ENCODE peak calls at places on chromosomes 16 and 17, in four cellular contexts. T is stimulated activated CD4-positive, alpha-beta T cell treated with anti-CD3 and anti-CD28 coated beads, Interleukin-2, amount 100 ng/mL, for 48 hours; M is RPMI7951; Z is endothelial cell. L is an unnamed sample.

GRCh38 chr17:73782641-73783381 is 138.6 kb upstream of the SDK2 start:
- DNase-seq in T (no peak), M (no peak), Z (no peak), L (no peak)

GRCh38 chr17:34156401-34156740 is 98.7 kb upstream of the CCL2 start:
- DNase-seq in T (no peak), M (no peak), Z (no peak), L (no peak)

GRCh38 chr17:45867702-45868101 is 23.0 kb downstream of the SPPL2C start:
- DNase-seq in T (no peak), M (no peak), Z (no peak), L (no peak)

GRCh38 chr17:31327534-31328526 is 6.4 kb upstream of the EVI2A start:
- DNase-seq in T (no peak), M (peak; percentile 85), Z (no peak), L (no peak)

GRCh38 chr17:29168079-29168758 is 12.0 kb downstream of the MYO18A start:
- DNase-seq in T (no peak), M (no peak), Z (no peak), L (no peak)

GRCh38 chr16:71846443-71846842 is 667 bp downstream of the ATXN1L start:
- DNase-seq in T (no peak), M (peak; percentile 9), Z (no peak), L (no peak)

GRCh38 chr16:64321066-64321465 is 800.8 kb downstream of the CDH11 start:
- DNase-seq in T (no peak), M (no peak), Z (no peak), L (no peak)

GRCh38 chr16:67541391-67542263 is 13.0 kb downstream of the RIPOR1 start:
- DNase-seq in T (no peak), M (no peak), Z (no peak), L (no peak)

GRCh38 chr17:36755586-36755985 is 154.2 kb downstream of the MRM1 start:
- DNase-seq in T (peak; percentile 37), M (peak; percentile 13), Z (peak; percentile 34), L (peak; percentile 13)

GRCh38 chr17:28553000-28553505 is 629 bp upstream of the UNC119 start:
- DNase-seq in T (no peak), M (no peak), Z (no peak), L (no peak)

GRCh38 chr17:5702951-5703510 is 118.7 kb upstream of the NLRP1 start:
- DNase-seq in T (no peak), M (no peak), Z (no peak), L (no peak)

GRCh38 chr17:38559025-38559879 is 46.5 kb downstream of the SRCIN1 start:
- DNase-seq in T (peak; percentile 86), M (peak; percentile 79), Z (peak; percentile 56), L (peak; percentile 56)

GRCh38 chr17:63138713-63139112 is 172.7 kb downstream of the TANC2 start:
- DNase-seq in T (no peak), M (no peak), Z (no peak), L (no peak)

GRCh38 chr16:67547423-67548264 is 14.7 kb upstream of the CTCF start:
- DNase-seq in T (no peak), M (no peak), Z (peak; percentile 63), L (no peak)

GRCh38 chr17:78966906-78967600 is 12.7 kb downstream of the LGALS3BP start:
- DNase-seq in T (no peak), M (no peak), Z (no peak), L (no peak)

GRCh38 chr16:25957707-25958106 is 265.9 kb downstream of the HS3ST4 start:
- DNase-seq in T (no peak), M (no peak), Z (no peak), L (no peak)

GRCh38 chr16:66899945-66900688 is 18.6 kb downstream of the CDH16 start:
- DNase-seq in T (no peak), M (peak; percentile 69), Z (peak; percentile 30), L (no peak)

GRCh38 chr16:86631441-86631840 is 53.1 kb downstream of the FOXL1 start:
- DNase-seq in T (no peak), M (peak; percentile 81), Z (no peak), L (no peak)

GRCh38 chr17:80941743-80942211 is 49.9 kb upstream of the CHMP6 start:
- DNase-seq in T (no peak), M (no peak), Z (no peak), L (no peak)

GRCh38 chr16:29877266-29877961 is 14.4 kb upstream of the CDIPT start:
- DNase-seq in T (peak; percentile 33), M (peak; percentile 61), Z (peak; percentile 58), L (no peak)

GRCh38 chr16:50202926-50203624 is 50.0 kb downstream of the TENT4B start:
- DNase-seq in T (no peak), M (peak; percentile 91), Z (no peak), L (no peak)

GRCh38 chr17:39014795-39015545 is 47.8 kb upstream of the FBXO47 start:
- DNase-seq in T (no peak), M (no peak), Z (no peak), L (no peak)

GRCh38 chr17:64400644-64401043 is 10.0 kb upstream of the PECAM1 start:
- DNase-seq in T (no peak), M (no peak), Z (no peak), L (no peak)

GRCh38 chr16:66933776-66934137 is 445 bp downstream of the CIAO2B start:
- DNase-seq in T (peak; percentile 41), M (no peak), Z (no peak), L (no peak)

GRCh38 chr16:35011-35775 is 18.2 kb downstream of the POLR3K start:
- DNase-seq in T (no peak), M (no peak), Z (no peak), L (no peak)

GRCh38 chr17:4208228-4208627 is 55.6 kb downstream of the ANKFY1 start:
- DNase-seq in T (no peak), M (no peak), Z (no peak), L (no peak)

GRCh38 chr17:17063546-17064122 is 21.4 kb downstream of the MPRIP start:
- DNase-seq in T (no peak), M (peak; percentile 82), Z (no peak), L (no peak)

GRCh38 chr16:11009027-11009755 is 64.8 kb downstream of the CLEC16A start:
- DNase-seq in T (no peak), M (no peak), Z (no peak), L (no peak)

GRCh38 chr17:77479817-77480508 is 339.2 kb downstream of the SEC14L1 start:
- DNase-seq in T (no peak), M (peak; percentile 31), Z (no peak), L (no peak)

GRCh38 chr16:87324411-87325275 is 7.5 kb upstream of the C16orf95 start:
- DNase-seq in T (no peak), M (peak; percentile 22), Z (peak; percentile 59), L (peak; percentile 55)

GRCh38 chr16:69613283-69614154 is 47.8 kb downstream of the NFAT5 start:
- DNase-seq in T (no peak), M (no peak), Z (no peak), L (no peak)

GRCh38 chr17:29593546-29594440 is 861 bp downstream of the ANKRD13B start:
- DNase-seq in T (no peak), M (no peak), Z (no peak), L (no peak)

GRCh38 chr17:27376637-27377547 is 79.4 kb upstream of the KSR1 start:
- DNase-seq in T (no peak), M (peak; percentile 66), Z (no peak), L (no peak)

L was measured in neural crest cell.